ENCODE peak calls at places on chromosomes 13 and 19, in seven cellular contexts. W, V, E, H, B, G and L are unnamed samples.

GRCh38 chr19:11096210-11096841 is 7.1 kb downstream of the LDLR start:
- DNase-seq in V (peak), H (peak), B (no peak), G (no peak), E (peak), W (peak), L (peak)

GRCh38 chr13:98343461-98343860 is 166.4 kb upstream of the RNF113B start:
- DNase-seq in E (no peak), W (no peak), G (no peak), V (no peak), B (no peak), H (no peak), L (no peak)

GRCh38 chr19:16904599-16904998 is 15.8 kb downstream of the F2RL3 start:
- DNase-seq in B (no peak), W (no peak), E (no peak), V (peak), G (no peak), H (no peak), L (no peak)

GRCh38 chr19:38020331-38020730 is 113.3 kb downstream of the SIPA1L3 start:
- DNase-seq in W (no peak), H (no peak), G (no peak), E (no peak), V (no peak), B (no peak), L (no peak)

GRCh38 chr19:57434386-57435061 is 601 bp upstream of the ZNF749 start:
- DNase-seq in G (no peak), B (no peak), V (peak), E (no peak), H (no peak), W (no peak), L (no peak)

GRCh38 chr13:51453959-51454703 is 1.3 kb upstream of the INTS6 start:
- DNase-seq in H (no peak), E (peak), V (peak), W (peak), B (no peak), G (no peak), L (peak)

GRCh38 chr19:29432677-29433076 is 93.1 kb upstream of the VSTM2B start:
- DNase-seq in G (no peak), E (no peak), W (no peak), V (no peak), B (no peak), H (no peak), L (no peak)

GRCh38 chr13:25762288-25762687 is 289.5 kb downstream of the SHISA2 start:
- DNase-seq in E (no peak), G (no peak), B (no peak), V (no peak), H (no peak), W (no peak), L (no peak)

GRCh38 chr13:38686635-38687245 is at the start of gene FREM2:
- DNase-seq in B (no peak), H (no peak), G (no peak), E (peak), V (peak), W (peak), L (no peak)

GRCh38 chr19:31127132-31127967 is 221.9 kb downstream of the TSHZ3 start:
- DNase-seq in B (peak), G (peak), W (peak), E (peak), V (peak), H (peak), L (peak)

GRCh38 chr19:18500820-18501219 is 21.1 kb downstream of the ELL start:
- DNase-seq in B (no peak), G (no peak), H (no peak), W (no peak), E (no peak), V (no peak), L (peak)

GRCh38 chr19:37999309-38000213 is 92.6 kb downstream of the SIPA1L3 start:
- DNase-seq in W (peak), B (peak), G (peak), E (no peak), V (peak), H (peak), L (peak)

GRCh38 chr19:17467471-17468301 is 2.6 kb upstream of the SLC27A1 start:
- DNase-seq in B (no peak), W (no peak), H (no peak), E (no peak), G (no peak), V (no peak), L (no peak)

GRCh38 chr13:109647046-109647445 is 139.3 kb downstream of the IRS2 start:
- DNase-seq in B (no peak), V (no peak), H (peak), E (peak), G (no peak), W (peak), L (peak)

GRCh38 chr13:94112227-94112626 is 367.3 kb downstream of the DCT start:
- DNase-seq in V (no peak), W (peak), G (peak), B (peak), E (peak), H (peak), L (peak)

GRCh38 chr13:51000576-51001260 is 91.1 kb downstream of the RNASEH2B start:
- DNase-seq in V (no peak), E (peak), W (peak), B (peak), G (no peak), H (no peak), L (peak)

GRCh38 chr19:39408392-39409206 is 2.0 kb downstream of the ZFP36 start:
- DNase-seq in G (no peak), E (peak), B (no peak), W (peak), H (no peak), V (peak), L (peak)
- H3K4me3 ChIP-seq in G (peak), E (peak), B (peak), W (peak), H (peak), V (peak), L (peak)

GRCh38 chr19:41998246-41999020 is 4.4 kb upstream of the ATP1A3 start:
- DNase-seq in E (no peak), H (peak), G (no peak), W (peak), V (peak), B (no peak), L (peak)
- H3K4me3 ChIP-seq in E (no peak), H (no peak), G (no peak), W (no peak), V (no peak), B (no peak), L (no peak)

GRCh38 chr19:4279530-4280422 is 710 bp downstream of the SHD start:
- DNase-seq in V (peak), W (no peak), H (no peak), B (no peak), E (no peak), G (no peak), L (no peak)
- H3K4me3 ChIP-seq in V (no peak), W (no peak), H (no peak), B (no peak), E (no peak), G (no peak), L (no peak)

GRCh38 chr19:15198006-15198356 is 2.8 kb downstream of the NOTCH3 start:
- DNase-seq in V (peak), W (no peak), G (no peak), H (no peak), E (no peak), B (no peak), L (no peak)

GRCh38 chr19:15199219-15199651 is 1.6 kb downstream of the NOTCH3 start:
- DNase-seq in G (no peak), E (no peak), B (no peak), V (no peak), W (no peak), H (no peak), L (no peak)

GRCh38 chr19:15199652-15200574 is 882 bp downstream of the NOTCH3 start:
- DNase-seq in G (no peak), H (no peak), V (peak), E (no peak), B (no peak), W (peak), L (no peak)

GRCh38 chr19:15200575-15201364 is at the start of gene NOTCH3:
- DNase-seq in G (no peak), B (no peak), E (no peak), V (peak), W (no peak), H (no peak), L (no peak)

DNA sequence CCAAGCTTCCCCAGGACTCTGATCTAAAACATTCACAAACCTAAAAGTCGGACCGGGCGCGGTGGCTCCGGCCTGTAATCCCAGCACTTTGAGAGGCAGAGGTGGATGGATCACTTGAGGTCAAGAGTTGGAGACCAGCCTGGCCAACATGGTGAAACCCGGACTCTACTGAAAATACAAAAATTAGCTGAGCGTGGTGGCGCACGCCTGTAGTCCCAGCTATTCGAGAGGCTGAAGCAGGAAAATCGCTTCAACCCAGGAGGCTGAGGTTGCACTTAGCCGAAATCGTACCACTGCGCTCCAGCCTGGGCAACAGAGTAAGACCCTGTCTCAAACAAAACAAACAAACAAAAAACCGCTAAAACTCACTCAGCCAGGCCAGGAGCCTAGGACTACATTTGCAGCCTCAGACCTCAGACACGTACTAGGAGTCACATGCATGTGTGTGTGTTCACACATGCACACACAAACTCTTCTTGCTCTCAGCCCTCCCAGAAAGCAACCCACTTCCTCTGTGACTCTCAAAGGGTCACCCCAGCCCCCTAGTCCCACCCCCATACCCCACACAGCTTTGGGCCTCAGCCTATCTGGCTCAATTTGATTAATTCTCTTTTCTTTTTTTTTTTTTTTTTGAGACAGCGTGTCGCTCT is 704 bp upstream of the NOTCH3 start:
- DNase-seq in W (no peak), G (no peak), H (no peak), V (peak), B (no peak), E (no peak), L (no peak)
- H3K4me3 ChIP-seq in W (peak), G (peak), H (peak), V (peak), B (peak), E (peak), L (no peak)

GRCh38 chr13:28252547-28252946 is 114.2 kb downstream of the PAN3 start:
- DNase-seq in V (no peak), B (no peak), E (no peak), H (no peak), G (no peak), W (no peak), L (no peak)
- H3K4me3 ChIP-seq in V (no peak), B (no peak), E (no peak), H (no peak), G (no peak), W (no peak), L (no peak)

GRCh38 chr13:33560722-33561121 is 257.2 kb upstream of the RFC3 start:
- DNase-seq in E (no peak), G (no peak), V (no peak), W (peak), B (no peak), H (no peak), L (peak)

GRCh38 chr13:33556828-33557227 is 261.1 kb upstream of the RFC3 start:
- DNase-seq in H (no peak), E (peak), B (no peak), W (no peak), V (no peak), G (no peak), L (no peak)

GRCh38 chr13:33561627-33562026 is 256.3 kb upstream of the RFC3 start:
- DNase-seq in H (no peak), E (no peak), V (no peak), B (no peak), G (no peak), W (no peak), L (peak)
- H3K4me3 ChIP-seq in H (no peak), E (no peak), V (no peak), B (no peak), G (no peak), W (no peak), L (no peak)

GRCh38 chr13:90305796-90306195 is 1041.7 kb upstream of the MIR17HG start:
- DNase-seq in G (no peak), W (no peak), E (no peak), V (no peak), B (no peak), H (no peak), L (no peak)
- H3K4me3 ChIP-seq in G (no peak), W (no peak), E (no peak), V (no peak), B (no peak), H (no peak), L (no peak)